ENCODE peak calls at places on chromosomes 16 and 17, in four cellular contexts. V is cardiac muscle cell, O is cardiac fibroblast, H is BE2C. G is an unnamed sample.

GRCh38 chr17:55740515-55741352 is 10.1 kb upstream of the PCTP start:
- DNase-seq in V (no peak), O (no peak), H (no peak), G (no peak)

GRCh38 chr17:4220655-4221054 is 43.1 kb downstream of the ANKFY1 start:
- DNase-seq in V (peak; percentile 34), O (peak; percentile 58), H (no peak), G (peak; percentile 94)

GRCh38 chr17:70621593-70621992 is 452.3 kb downstream of the KCNJ2 start:
- DNase-seq in V (peak; percentile 37), O (peak; percentile 28), H (no peak), G (no peak)

GRCh38 chr17:27319536-27320221 is 25.8 kb downstream of the WSB1 start:
- DNase-seq in V (peak; percentile 91), O (peak; percentile 95), H (peak; percentile 18), G (peak; percentile 73)

GRCh38 chr17:57279432-57279831 is 23.1 kb downstream of the MSI2 start:
- DNase-seq in V (no peak), O (no peak), H (no peak), G (no peak)

GRCh38 chr17:63647936-63648335 is 25.7 kb downstream of the MAP3K3 start:
- DNase-seq in V (no peak), O (no peak), H (no peak), G (no peak)

GRCh38 chr16:2664522-2665096 is 17.7 kb upstream of the KCTD5 start:
- DNase-seq in V (no peak), O (no peak), H (no peak), G (no peak)

GRCh38 chr17:76740329-76741118 is 2.6 kb downstream of the MFSD11 start:
- DNase-seq in V (peak; percentile 59), O (peak; percentile 75), H (no peak), G (peak; percentile 48)

GRCh38 chr16:49854227-49855203 is 1.4 kb downstream of the ZNF423 start:
- DNase-seq in V (no peak), O (peak; percentile 42), H (peak; percentile 75), G (no peak)

GRCh38 chr17:82351254-82351712 is 7.8 kb upstream of the TEX19 start:
- DNase-seq in V (no peak), O (no peak), H (no peak), G (peak; percentile 19)

GRCh38 chr17:57672205-57672632 is 72.9 kb downstream of the CCDC182 start:
- DNase-seq in V (peak; percentile 80), O (peak; percentile 70), H (no peak), G (no peak)

GRCh38 chr16:4328580-4329353 is 12.9 kb downstream of the GLIS2 start:
- DNase-seq in V (no peak), O (no peak), H (no peak), G (no peak)
- H3K4me3 ChIP-seq in V (no peak overlapping the region), O (no peak overlapping the region), H (peak overlapping the region; percentile 65), G (peak overlapping the region; percentile 42)

GRCh38 chr16:65543781-65544740 is 422.2 kb upstream of the CDH11 start:
- DNase-seq in V (no peak), O (no peak), H (no peak), G (no peak)

GRCh38 chr16:65547799-65548446 is 426.1 kb upstream of the CDH11 start:
- DNase-seq in V (peak; percentile 98), O (peak; percentile 98), H (no peak), G (peak; percentile 92)

GRCh38 chr16:65546353-65546791 is 424.5 kb upstream of the CDH11 start:
- DNase-seq in V (peak; percentile 79), O (peak; percentile 83), H (peak; percentile 54), G (peak; percentile 82)

GRCh38 chr16:65548470-65548869 is 426.6 kb upstream of the CDH11 start:
- DNase-seq in V (peak; percentile 51), O (no peak), H (peak; percentile 24), G (no peak)
- TF ChIP-seq CTCF in V (peak; percentile 34), O (no peak), H (no peak), G (peak; percentile 32)

GRCh38 chr16:31105677-31106213 is 2.4 kb upstream of the BCKDK start:
- DNase-seq in V (peak; percentile 79), O (peak; percentile 71), H (peak; percentile 93), G (peak; percentile 90)
- H3K4me3 ChIP-seq in V (no peak overlapping the region), O (no peak overlapping the region), H (no peak overlapping the region), G (no peak overlapping the region)

GRCh38 chr16:72939247-72939646 is 108.7 kb downstream of the ZFHX3 start:
- DNase-seq in V (peak; percentile 76), O (peak; percentile 78), H (peak; percentile 53), G (peak; percentile 61)
- TF ChIP-seq CTCF in V (peak; percentile 34), O (peak; percentile 48), H (peak; percentile 39), G (peak; percentile 30)

GRCh38 chr17:66076546-66077190 is 115.3 kb downstream of the CEP112 start:
- DNase-seq in V (no peak), O (no peak), H (no peak), G (no peak)
- H3K4me3 ChIP-seq in V (no peak overlapping the region), O (no peak overlapping the region), H (no peak overlapping the region), G (no peak overlapping the region)

DNA sequence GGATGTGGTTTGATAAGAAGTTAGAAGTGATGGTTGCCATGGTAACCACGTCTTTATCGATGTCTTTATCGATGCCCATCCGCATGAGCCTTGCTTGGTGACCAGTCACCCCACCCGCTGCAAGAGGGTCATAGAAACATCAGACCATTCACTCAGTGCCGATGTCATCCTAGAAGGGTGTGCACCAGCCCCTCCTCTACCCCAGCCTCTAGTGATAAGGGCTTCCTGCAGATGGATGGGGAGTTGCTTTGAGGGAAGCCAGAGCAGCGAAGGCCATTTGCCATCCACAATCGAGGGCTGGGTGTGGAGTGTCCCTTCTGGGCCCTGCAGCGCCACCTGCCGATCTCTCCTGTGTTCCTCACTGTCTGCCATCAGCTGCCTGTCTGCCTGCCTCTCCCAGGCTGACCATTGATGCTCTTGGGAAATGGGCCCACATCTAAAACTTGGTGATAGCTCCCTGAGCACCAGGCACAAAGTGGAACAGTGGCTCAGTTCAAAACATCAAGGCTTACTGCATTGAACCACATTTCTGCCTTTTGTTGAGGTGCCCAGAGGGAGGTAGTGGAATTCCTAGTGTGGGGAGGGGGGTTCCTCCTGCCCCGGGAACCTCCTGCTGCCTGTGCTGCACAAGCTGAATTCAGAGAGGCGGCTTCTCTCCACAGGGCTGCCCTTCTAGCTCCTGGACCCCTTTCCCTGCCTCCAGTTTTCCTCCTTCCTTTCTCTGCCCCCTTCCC is 8.9 kb downstream of the CALB2 start:
- DNase-seq in V (peak; percentile 74), O (peak; percentile 52), H (peak; percentile 86), G (peak; percentile 38)
- TF ChIP-seq CTCF in V (peak; percentile 80), O (peak; percentile 71), H (peak; percentile 85), G (peak; percentile 78)

DNA sequence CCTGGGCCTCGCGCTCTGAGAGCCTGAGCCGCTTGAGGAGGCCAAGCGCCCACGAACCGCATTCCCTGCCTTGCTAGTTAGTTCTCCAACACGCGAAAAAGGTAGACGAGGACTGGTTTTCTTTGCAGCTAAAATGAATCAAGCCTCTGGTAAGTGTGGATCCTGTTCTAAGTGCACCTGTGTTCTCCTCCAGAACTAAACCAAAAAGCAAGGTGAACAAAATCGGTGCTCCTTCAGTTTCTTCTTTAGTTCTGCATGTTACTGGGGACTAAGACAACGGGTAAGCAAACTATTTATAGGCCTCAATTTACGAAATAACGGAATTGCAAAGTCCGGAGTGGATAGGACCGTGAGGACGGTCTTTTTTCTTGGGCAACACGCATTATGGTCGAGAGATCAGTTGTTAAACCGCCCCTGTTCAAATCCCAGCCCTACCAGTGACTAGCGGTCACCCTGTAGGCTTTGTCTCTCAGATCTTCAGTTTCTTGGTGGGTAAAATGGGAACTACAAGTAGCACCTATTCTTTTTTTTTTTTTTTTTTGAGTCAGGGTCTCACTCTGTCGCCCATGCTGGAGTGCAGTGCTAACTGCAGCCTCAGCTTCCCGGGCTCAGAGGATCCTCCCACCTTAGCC is 993 bp upstream of the ANKRD11 start:
- DNase-seq in V (peak; percentile 40), O (no peak), H (no peak), G (peak; percentile 59)
- H3K4me3 ChIP-seq in V (peak overlapping the region; percentile 67), O (peak overlapping the region; percentile 73), H (peak overlapping the region; percentile 62), G (peak overlapping the region; percentile 91)

GRCh38 chr16:56415849-56416248 is 9.5 kb downstream of the AMFR start:
- DNase-seq in V (no peak), O (no peak), H (no peak), G (no peak)
- TF ChIP-seq CTCF in V (no peak), O (no peak), H (no peak), G (no peak)

DNA sequence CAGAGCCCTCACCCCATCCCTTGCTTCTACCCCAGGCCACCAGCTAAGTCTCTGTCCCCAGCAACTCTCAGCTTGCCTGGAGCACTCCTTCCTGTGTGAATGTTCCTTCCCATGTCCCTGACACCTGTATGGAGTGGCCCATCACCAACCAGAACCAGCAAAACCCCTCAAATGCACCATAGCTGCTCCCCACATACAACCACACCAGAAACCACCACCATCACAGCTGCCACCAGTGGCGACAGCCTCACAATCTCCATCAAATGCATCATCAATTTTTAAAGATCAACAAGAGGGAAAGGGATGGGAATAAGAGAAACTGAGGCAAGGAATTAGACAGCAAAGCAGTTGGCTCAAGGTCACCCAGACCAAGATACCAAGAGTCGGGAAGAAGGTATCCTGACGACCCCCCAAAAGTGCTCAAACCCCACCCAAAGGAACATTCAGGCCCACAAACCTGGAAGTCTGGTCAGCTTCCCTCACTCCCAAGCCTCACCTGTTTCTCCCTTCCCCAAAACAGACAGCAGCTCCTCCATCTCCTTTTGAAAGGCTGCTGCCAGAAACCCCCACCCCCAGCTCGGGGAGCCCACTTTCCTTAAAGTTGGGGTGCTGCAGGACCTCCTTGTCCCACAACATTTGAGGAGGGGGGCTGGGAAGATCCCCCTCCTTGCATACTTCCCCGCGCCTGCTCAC is 1.8 kb downstream of the SRCIN1 start:
- DNase-seq in V (no peak), O (no peak), H (no peak), G (no peak)
- H3K4me3 ChIP-seq in V (no peak overlapping the region), O (no peak overlapping the region), H (no peak overlapping the region), G (no peak overlapping the region)

GRCh38 chr16:89122322-89122831 is 28.7 kb downstream of the ACSF3 start:
- DNase-seq in V (no peak), O (no peak), H (no peak), G (no peak)
- TF ChIP-seq CTCF in V (no peak), O (no peak), H (no peak), G (no peak)

G was measured in fibroblast of villous mesenchyme.